ENCODE peak calls at places on chromosome 19, in five cellular contexts. L is lower lobe of right lung; T is CD4-positive, alpha-beta memory T cell; V is heart left ventricle; E is RWPE1. D is an unnamed sample.

GRCh38 chr19:9836021-9836420 is 903 bp downstream of the PIN1 start:
- DNase-seq in L (no peak), T (no peak), V (no peak), E (no peak), D (no peak)

GRCh38 chr19:33396701-33397535 is 23.4 kb downstream of the CEBPG start:
- DNase-seq in L (peak), T (no peak), V (peak), E (no peak), D (no peak)

GRCh38 chr19:45768644-45769053 is 403 bp downstream of the SIX5 start:
- DNase-seq in L (peak), T (peak), V (peak), E (peak), D (peak)

GRCh38 chr19:52138614-52139290 is 986 bp downstream of the ZNF616 start:
- DNase-seq in L (no peak), T (no peak), V (no peak), E (peak), D (no peak)

GRCh38 chr19:10419200-10419645 is 1.1 kb upstream of the PDE4A start:
- DNase-seq in L (no peak), T (no peak), V (no peak), E (no peak), D (no peak)

GRCh38 chr19:15508035-15508710 is at the start of gene CYP4F22:
- DNase-seq in L (no peak), T (peak), V (no peak), E (no peak), D (no peak)

GRCh38 chr19:39858541-39858940 is 12.4 kb upstream of the FBL start:
- DNase-seq in L (peak), T (no peak), V (peak), E (no peak), D (no peak)

GRCh38 chr19:10271543-10272086 is 695 bp downstream of the ICAM1 start:
- DNase-seq in L (no peak), T (peak), V (no peak), E (no peak), D (peak)

GRCh38 chr19:36547001-36547732 is 19.1 kb upstream of the ZNF260 start:
- DNase-seq in L (no peak), T (no peak), V (no peak), E (no peak), D (no peak)

GRCh38 chr19:4393947-4394590 is 6.3 kb downstream of the SH3GL1 start:
- DNase-seq in L (no peak), T (no peak), V (no peak), E (no peak), D (no peak)

GRCh38 chr19:45568732-45569131 is 15.9 kb downstream of the OPA3 start:
- DNase-seq in L (no peak), T (no peak), V (peak), E (peak), D (no peak)

GRCh38 chr19:32097620-32098019 is 247.8 kb upstream of the ZNF507 start:
- DNase-seq in L (no peak), T (no peak), V (no peak), E (no peak), D (no peak)

GRCh38 chr19:33410915-33411401 is 37.4 kb downstream of the CEBPG start:
- DNase-seq in L (no peak), T (no peak), V (no peak), E (no peak), D (no peak)

GRCh38 chr19:7099597-7099921 is 30.1 kb downstream of the ZNF557 start:
- DNase-seq in L (no peak), T (no peak), V (no peak), E (no peak), D (no peak)

GRCh38 chr19:38676878-38677646 is 29.6 kb downstream of the ACTN4 start:
- DNase-seq in L (no peak), T (no peak), V (no peak), E (no peak), D (no peak)

GRCh38 chr19:8310342-8311055 is 2.3 kb upstream of the CD320 start:
- DNase-seq in L (peak), T (no peak), V (no peak), E (no peak), D (no peak)

GRCh38 chr19:3066482-3067049 is 4.3 kb upstream of the TLE5 start:
- DNase-seq in L (no peak), T (no peak), V (no peak), E (no peak), D (no peak)

GRCh38 chr19:3071764-3072163 is 9.5 kb upstream of the TLE5 start:
- DNase-seq in L (no peak), T (no peak), V (no peak), E (no peak), D (no peak)

GRCh38 chr19:3067549-3067948 is 5.3 kb upstream of the TLE5 start:
- DNase-seq in L (no peak), T (no peak), V (no peak), E (no peak), D (no peak)

GRCh38 chr19:3065675-3066357 is 3.5 kb upstream of the TLE5 start:
- DNase-seq in L (no peak), T (no peak), V (no peak), E (no peak), D (no peak)

DNA sequence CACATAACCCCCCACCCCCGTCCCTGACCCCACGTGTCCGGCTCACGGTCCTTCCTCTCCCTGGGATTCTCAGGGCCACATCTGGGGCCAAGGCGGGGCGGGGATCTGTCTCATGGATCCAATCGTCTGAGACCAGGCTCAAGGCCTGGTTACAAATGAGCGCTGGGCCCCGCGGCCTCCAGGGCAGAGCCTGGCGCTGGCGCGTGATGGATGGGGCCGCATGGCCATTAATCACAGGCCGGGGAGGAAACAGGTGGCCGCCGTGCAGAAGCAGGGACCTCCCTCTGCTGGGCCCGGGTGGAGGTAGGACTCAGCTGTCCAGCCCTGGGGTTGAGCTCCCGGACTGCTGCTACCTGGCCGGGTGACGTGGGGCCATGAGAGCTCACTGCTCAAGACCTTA is 5.8 kb upstream of the TLE5 start:
- DNase-seq in L (no peak), T (no peak), V (no peak), E (no peak), D (no peak)
- H3K27ac ChIP-seq in L (no peak), T (no peak), V (no peak), E (no peak), D (no peak)

DNA sequence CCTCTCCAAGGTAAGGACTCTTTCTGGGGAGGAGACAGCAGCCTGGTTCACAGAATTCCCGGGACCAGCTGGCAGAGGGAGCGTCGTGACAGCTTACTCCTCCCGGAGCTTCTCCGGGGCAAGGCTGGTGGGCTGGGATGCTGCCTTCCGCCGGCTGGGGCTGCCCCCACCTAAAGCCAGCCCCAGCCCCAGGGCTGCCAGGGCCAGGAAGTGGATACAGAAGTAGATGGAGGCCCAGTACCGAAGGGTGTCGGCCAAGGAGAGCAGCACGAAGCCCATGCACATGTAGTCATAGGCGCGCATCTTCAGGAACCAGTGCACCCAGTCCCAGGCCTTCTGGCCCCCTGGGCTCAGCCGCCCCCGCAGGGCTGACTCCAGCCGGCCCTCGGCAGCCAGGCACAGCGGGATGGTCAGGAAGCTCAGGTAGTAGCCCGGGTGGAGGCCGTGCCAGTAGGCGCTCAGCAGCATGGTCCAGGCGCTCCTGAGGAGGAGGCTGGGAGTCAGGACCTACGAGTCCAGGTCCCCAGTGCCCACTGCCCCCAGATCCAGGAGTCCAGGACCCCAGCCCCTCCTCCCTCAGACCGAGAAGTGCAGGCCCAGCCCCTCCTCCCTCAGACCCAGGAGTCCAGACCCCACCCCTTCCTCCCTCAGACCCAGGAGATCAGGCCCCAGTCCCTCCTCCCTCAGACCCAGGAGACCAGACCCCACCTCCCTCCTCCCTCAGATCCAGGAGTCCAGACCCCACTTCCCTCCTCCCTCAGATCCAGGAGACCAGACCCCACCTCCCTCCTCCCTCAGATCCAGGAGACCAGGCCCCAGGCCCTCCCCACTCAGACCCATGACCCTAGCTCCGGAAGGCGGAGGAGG is 1.2 kb upstream of the TMC4 start:
- DNase-seq in L (no peak), T (no peak), V (no peak), E (no peak), D (no peak)
- H3K27ac ChIP-seq in L (no peak), T (no peak), V (no peak), E (peak), D (no peak)

GRCh38 chr19:708154-709141 is at the start of gene PALM:
- DNase-seq in L (no peak), T (no peak), V (peak), E (no peak), D (no peak)
- H3K27ac ChIP-seq in L (peak), T (no peak), V (peak), E (peak), D (no peak)

GRCh38 chr19:1856698-1857603 is 6.4 kb downstream of the KLF16 start:
- DNase-seq in L (peak), T (peak), V (peak), E (peak), D (no peak)

GRCh38 chr19:1858412-1859081 is 4.8 kb downstream of the KLF16 start:
- DNase-seq in L (no peak), T (no peak), V (no peak), E (no peak), D (no peak)

GRCh38 chr19:1859319-1859718 is 4.1 kb downstream of the KLF16 start:
- DNase-seq in L (no peak), T (no peak), V (no peak), E (no peak), D (no peak)

GRCh38 chr19:1856345-1856697 is 7.1 kb downstream of the KLF16 start:
- DNase-seq in L (no peak), T (no peak), V (no peak), E (no peak), D (no peak)

GRCh38 chr19:1857648-1858326 is 5.6 kb downstream of the KLF16 start:
- DNase-seq in L (peak), T (no peak), V (peak), E (no peak), D (no peak)
- H3K27ac ChIP-seq in L (peak), T (peak), V (peak), E (peak), D (peak)

GRCh38 chr19:5690955-5691204 is 785 bp downstream of the RPL36 start:
- DNase-seq in L (no peak), T (no peak), V (no peak), E (no peak), D (no peak)
- H3K27ac ChIP-seq in L (peak), T (peak), V (peak), E (peak), D (peak)